ENCODE peak calls at places on chromosomes 13 and 19, in four cellular contexts. One of them, this sample, is unnamed.

GRCh38 chr13:113620036-113620435 is 35.5 kb downstream of the TFDP1 start:
- DNase-seq in LoVo: no peak
- DNase-seq in T-helper 2 cell: no peak
- DNase-seq in neural crest cell: no peak
- DNase-seq in this sample: no peak

GRCh38 chr13:24228852-24229458 is 68.4 kb downstream of the SPATA13 start:
- DNase-seq in LoVo: peak
- DNase-seq in T-helper 2 cell: no peak
- DNase-seq in neural crest cell: no peak
- DNase-seq in this sample: peak

GRCh38 chr19:8396185-8396562 is 6.0 kb downstream of the RAB11B start:
- DNase-seq in LoVo: no peak
- DNase-seq in T-helper 2 cell: no peak
- DNase-seq in neural crest cell: no peak
- DNase-seq in this sample: no peak

GRCh38 chr19:36796714-36796999 is 24.1 kb upstream of the ZNF850 start:
- DNase-seq in LoVo: no peak
- DNase-seq in T-helper 2 cell: no peak
- DNase-seq in neural crest cell: no peak
- DNase-seq in this sample: no peak

GRCh38 chr19:13507053-13507611 is 853 bp upstream of the CACNA1A start:
- DNase-seq in LoVo: no peak
- DNase-seq in T-helper 2 cell: no peak
- DNase-seq in neural crest cell: no peak
- DNase-seq in this sample: no peak

GRCh38 chr19:58182577-58182988 is 278 bp upstream of the ZNF274 start:
- DNase-seq in LoVo: no peak
- DNase-seq in T-helper 2 cell: peak
- DNase-seq in neural crest cell: no peak
- DNase-seq in this sample: no peak

GRCh38 chr19:15154002-15154612 is 46.7 kb downstream of the NOTCH3 start:
- DNase-seq in LoVo: no peak
- DNase-seq in T-helper 2 cell: no peak
- DNase-seq in neural crest cell: peak
- DNase-seq in this sample: no peak

GRCh38 chr19:29537181-29537580 is 11.4 kb downstream of the VSTM2B start:
- DNase-seq in LoVo: no peak
- DNase-seq in T-helper 2 cell: no peak
- DNase-seq in neural crest cell: no peak
- DNase-seq in this sample: no peak

GRCh38 chr13:107753286-107753685 is 462.1 kb downstream of the LIG4 start:
- DNase-seq in LoVo: no peak
- DNase-seq in T-helper 2 cell: no peak
- DNase-seq in neural crest cell: no peak
- DNase-seq in this sample: no peak

GRCh38 chr19:2616741-2617392 is 85.6 kb downstream of the GNG7 start:
- DNase-seq in LoVo: no peak
- DNase-seq in T-helper 2 cell: no peak
- DNase-seq in neural crest cell: no peak
- DNase-seq in this sample: peak

GRCh38 chr13:112053744-112054615 is 13.0 kb upstream of the SOX1 start:
- DNase-seq in LoVo: no peak
- DNase-seq in T-helper 2 cell: no peak
- DNase-seq in neural crest cell: no peak
- DNase-seq in this sample: no peak

GRCh38 chr19:52778811-52779210 is 7.8 kb downstream of the ZNF600 start:
- DNase-seq in LoVo: no peak
- DNase-seq in T-helper 2 cell: no peak
- DNase-seq in neural crest cell: no peak
- DNase-seq in this sample: no peak

GRCh38 chr13:39493966-39494365 is 109.0 kb downstream of the LHFPL6 start:
- DNase-seq in LoVo: no peak
- DNase-seq in T-helper 2 cell: no peak
- DNase-seq in neural crest cell: no peak
- DNase-seq in this sample: no peak

GRCh38 chr19:33245948-33246728 is 20.5 kb upstream of the SLC7A10 start:
- DNase-seq in LoVo: no peak
- DNase-seq in T-helper 2 cell: no peak
- DNase-seq in neural crest cell: no peak
- DNase-seq in this sample: no peak

GRCh38 chr19:34145741-34146202 is 26.5 kb upstream of the LSM14A start:
- DNase-seq in LoVo: peak
- DNase-seq in T-helper 2 cell: peak
- DNase-seq in neural crest cell: peak
- DNase-seq in this sample: peak

GRCh38 chr13:33556828-33557227 is 261.1 kb upstream of the RFC3 start:
- DNase-seq in LoVo: no peak
- DNase-seq in T-helper 2 cell: no peak
- DNase-seq in neural crest cell: no peak
- DNase-seq in this sample: no peak

GRCh38 chr13:73335226-73335625 is 276.4 kb downstream of the KLF5 start:
- DNase-seq in LoVo: peak
- DNase-seq in T-helper 2 cell: no peak
- DNase-seq in neural crest cell: no peak
- DNase-seq in this sample: no peak

GRCh38 chr19:46631481-46631880 is 4.5 kb downstream of the GNG8 start:
- DNase-seq in LoVo: no peak
- DNase-seq in T-helper 2 cell: no peak
- DNase-seq in neural crest cell: no peak
- DNase-seq in this sample: no peak

GRCh38 chr19:8638078-8638619 is 7.7 kb downstream of the NFILZ start:
- DNase-seq in LoVo: no peak
- DNase-seq in T-helper 2 cell: no peak
- DNase-seq in neural crest cell: no peak
- DNase-seq in this sample: no peak

GRCh38 chr19:16415806-16416205 is 56.0 kb downstream of the EPS15L1 start:
- DNase-seq in LoVo: no peak
- DNase-seq in T-helper 2 cell: no peak
- DNase-seq in neural crest cell: no peak
- DNase-seq in this sample: no peak

GRCh38 chr13:41562083-41562482 is 104.7 kb downstream of the RGCC start:
- DNase-seq in LoVo: no peak
- DNase-seq in T-helper 2 cell: no peak
- DNase-seq in neural crest cell: no peak
- DNase-seq in this sample: peak

GRCh38 chr19:51294977-51295375 is 16.5 kb upstream of the IGLON5 start:
- DNase-seq in LoVo: no peak
- DNase-seq in T-helper 2 cell: no peak
- DNase-seq in neural crest cell: no peak
- DNase-seq in this sample: no peak

GRCh38 chr13:52827839-52828238 is 20.6 kb downstream of the PCDH8 start:
- DNase-seq in LoVo: no peak
- DNase-seq in T-helper 2 cell: no peak
- DNase-seq in neural crest cell: no peak
- DNase-seq in this sample: no peak

GRCh38 chr13:98050041-98050466 is 92.8 kb upstream of the FARP1 start:
- DNase-seq in LoVo: peak
- DNase-seq in T-helper 2 cell: no peak
- DNase-seq in neural crest cell: no peak
- DNase-seq in this sample: no peak

GRCh38 chr19:54209058-54209747 is 8.5 kb downstream of the RPS9 start:
- DNase-seq in LoVo: no peak
- DNase-seq in T-helper 2 cell: no peak
- DNase-seq in neural crest cell: no peak
- DNase-seq in this sample: peak

GRCh38 chr19:44992336-44993163 is 8.7 kb upstream of the RELB start:
- DNase-seq in LoVo: no peak
- DNase-seq in T-helper 2 cell: no peak
- DNase-seq in neural crest cell: no peak
- DNase-seq in this sample: no peak

GRCh38 chr13:76953921-76954320 is 5.6 kb downstream of the ACOD1 start:
- DNase-seq in LoVo: no peak
- DNase-seq in T-helper 2 cell: no peak
- DNase-seq in neural crest cell: no peak
- DNase-seq in this sample: no peak